ENCODE peak calls at places on chromosomes 2 and 18, in ten cellular contexts. E is stromal cell of bone marrow, C is germinal center, Q is mesenchymal stem cell, Y is GM12892, V is AG10803, Z is T1000, U is frontal cortex, O is small intestine, D is GM20000. H is an unnamed sample.

GRCh38 chr18:3114456-3114855 is 101.5 kb upstream of the LPIN2 start:
- DNase-seq in Y (no peak), D (no peak), Z (no peak), E (no peak), Q (no peak), O (no peak), C (no peak), V (no peak), U (no peak), H (no peak)

GRCh38 chr18:61350578-61350977 is 17.3 kb downstream of the CDH20 start:
- DNase-seq in Z (no peak), Y (no peak), Q (no peak), D (no peak), O (no peak), C (no peak), U (no peak), V (no peak), E (no peak), H (no peak)

GRCh38 chr2:231710751-231711676 is 2.7 kb downstream of the PTMA start:
- DNase-seq in Q (peak), V (peak), U (no peak), Y (no peak), C (no peak), O (peak), E (no peak), D (no peak), Z (no peak), H (peak)

GRCh38 chr18:63016270-63016669 is 300.9 kb downstream of the PHLPP1 start:
- DNase-seq in V (peak), E (peak), O (peak), U (peak), Z (no peak), C (peak), Q (peak), D (peak), Y (no peak), H (no peak)

GRCh38 chr2:10091182-10091932 is 11.1 kb upstream of the CYS1 start:
- DNase-seq in E (no peak), Z (no peak), Y (no peak), O (no peak), V (no peak), D (no peak), C (no peak), Q (no peak), U (no peak), H (no peak)

GRCh38 chr2:230418341-230419016 is 2.5 kb downstream of the SP100 start:
- DNase-seq in D (no peak), E (peak), U (no peak), Z (no peak), Y (no peak), C (no peak), O (no peak), V (peak), Q (peak), H (no peak)

GRCh38 chr2:60553496-60553991 is at the start of gene BCL11A:
- DNase-seq in D (peak), V (peak), C (no peak), Q (peak), Z (peak), O (peak), Y (no peak), E (no peak), U (no peak), H (peak)

GRCh38 chr2:58762176-58762781 is 521.2 kb upstream of the FANCL start:
- DNase-seq in Z (peak), O (peak), E (peak), U (no peak), C (peak), D (peak), Y (no peak), V (peak), Q (peak), H (peak)

GRCh38 chr2:172465417-172466334 is 38.3 kb downstream of the ITGA6 start:
- DNase-seq in E (peak), Z (peak), Y (no peak), C (peak), O (peak), D (peak), Q (peak), V (peak), U (peak), H (no peak)

GRCh38 chr2:60312618-60313017 is 240.8 kb downstream of the BCL11A start:
- DNase-seq in U (no peak), C (no peak), E (no peak), V (no peak), Y (peak), D (peak), O (no peak), Z (no peak), Q (no peak), H (no peak)

GRCh38 chr2:53970095-53970897 is 497 bp downstream of the PSME4 start:
- DNase-seq in O (peak), V (peak), U (no peak), Y (peak), E (no peak), Z (no peak), Q (peak), D (peak), C (peak), H (peak)

GRCh38 chr18:47184419-47185050 is 8.4 kb upstream of the IER3IP1 start:
- DNase-seq in Z (no peak), O (no peak), E (no peak), U (no peak), C (no peak), V (peak), D (no peak), Y (no peak), Q (peak), H (no peak)

GRCh38 chr2:127516031-127516430 is 10.3 kb downstream of the IWS1 start:
- DNase-seq in D (no peak), Q (no peak), O (no peak), U (peak), Z (no peak), V (peak), E (peak), C (no peak), Y (no peak), H (no peak)

GRCh38 chr2:40957508-40957907 is 505.6 kb upstream of the SLC8A1 start:
- DNase-seq in Q (peak), U (no peak), D (no peak), E (no peak), C (no peak), Z (no peak), Y (no peak), O (peak), V (no peak), H (no peak)

GRCh38 chr2:140892911-140893637 is 1237.7 kb downstream of the LRP1B start:
- DNase-seq in U (no peak), O (no peak), V (no peak), E (no peak), D (no peak), Q (no peak), Y (no peak), Z (no peak), C (no peak), H (no peak)

GRCh38 chr2:120442923-120443571 is 97.1 kb downstream of the INHBB start:
- DNase-seq in C (peak), Q (no peak), Y (peak), U (no peak), V (no peak), Z (no peak), D (no peak), E (no peak), O (peak), H (peak)

GRCh38 chr2:20156826-20157605 is 67.9 kb downstream of the SDC1 start:
- DNase-seq in Z (no peak), V (no peak), E (no peak), C (no peak), U (no peak), O (peak), Y (no peak), Q (no peak), D (peak), H (no peak)

GRCh38 chr2:49936965-49937364 is 782.6 kb upstream of the FSHR start:
- DNase-seq in Y (no peak), V (no peak), U (no peak), E (no peak), Q (no peak), O (no peak), C (no peak), D (no peak), Z (no peak), H (no peak)

GRCh38 chr2:26647981-26648380 is 6.8 kb upstream of the CIB4 start:
- DNase-seq in U (no peak), O (no peak), E (no peak), Q (no peak), V (no peak), Y (no peak), D (no peak), C (no peak), Z (no peak), H (peak)

GRCh38 chr2:8856176-8856575 is 18.8 kb upstream of the KIDINS220 start:
- DNase-seq in Q (no peak), E (no peak), Z (no peak), U (no peak), C (no peak), D (no peak), V (no peak), Y (no peak), O (no peak), H (no peak)